ENCODE peak calls at places on chromosomes 16 and 17, in seven cellular contexts. A is fibroblast of lung, X is spleen, J is A673, Q is ascending aorta, D is GM23338, R is cardiac muscle cell. M is an unnamed sample.

GRCh38 chr17:12027658-12028057 is 7.0 kb downstream of the MAP2K4 start:
- DNase-seq in A (no peak), X (no peak), J (no peak), Q (no peak), D (no peak), R (no peak), M (no peak)

GRCh38 chr17:17613708-17614114 is 22.2 kb upstream of the PEMT start:
- DNase-seq in A (peak; percentile 78), X (no peak), J (peak; percentile 82), Q (peak; percentile 71), D (peak; percentile 93), R (peak; percentile 81), M (peak; percentile 68)

GRCh38 chr17:73175962-73176565 is 11.3 kb downstream of the SSTR2 start:
- DNase-seq in A (no peak), X (no peak), J (no peak), Q (no peak), D (no peak), R (no peak), M (no peak)

GRCh38 chr17:15121426-15121825 is 143.7 kb downstream of the PMP22 start:
- DNase-seq in A (peak; percentile 76), X (no peak), J (no peak), Q (no peak), D (no peak), R (no peak), M (no peak)

GRCh38 chr16:57314161-57314785 is 29.8 kb upstream of the PLLP start:
- DNase-seq in A (no peak), X (peak; percentile 18), J (no peak), Q (peak; percentile 55), D (no peak), R (no peak), M (peak; percentile 23)

GRCh38 chr16:46873201-46873600 is 11.0 kb upstream of the GPT2 start:
- DNase-seq in A (no peak), X (no peak), J (no peak), Q (no peak), D (no peak), R (no peak), M (no peak)

GRCh38 chr17:61251939-61252865 is 147.4 kb upstream of the TBX2 start:
- DNase-seq in A (peak; percentile 100), X (peak; percentile 90), J (no peak), Q (peak; percentile 99), D (no peak), R (peak; percentile 100), M (no peak)

GRCh38 chr16:47064775-47065174 is 79.0 kb downstream of the NETO2 start:
- DNase-seq in A (no peak), X (peak; percentile 23), J (no peak), Q (no peak), D (peak; percentile 14), R (no peak), M (no peak)

GRCh38 chr17:80512233-80512632 is 32.4 kb upstream of the RPTOR start:
- DNase-seq in A (no peak), X (no peak), J (no peak), Q (no peak), D (no peak), R (no peak), M (no peak)

GRCh38 chr17:50079334-50080095 is 15.6 kb upstream of the PDK2 start:
- DNase-seq in A (peak; percentile 34), X (peak; percentile 69), J (peak; percentile 61), Q (no peak), D (peak; percentile 85), R (no peak), M (no peak)

GRCh38 chr16:13397126-13397525 is 495.7 kb downstream of the SHISA9 start:
- DNase-seq in A (no peak), X (no peak), J (no peak), Q (no peak), D (peak; percentile 27), R (no peak), M (no peak)

GRCh38 chr16:19710991-19711545 is 7.0 kb downstream of the KNOP1 start:
- DNase-seq in A (no peak), X (peak; percentile 77), J (no peak), Q (no peak), D (no peak), R (no peak), M (no peak)

GRCh38 chr16:65388592-65388991 is 266.7 kb upstream of the CDH11 start:
- DNase-seq in A (peak; percentile 80), X (no peak), J (no peak), Q (no peak), D (no peak), R (peak; percentile 61), M (no peak)

GRCh38 chr17:48153711-48154642 is 46.4 kb downstream of the SNX11 start:
- DNase-seq in A (peak; percentile 71), X (no peak), J (peak; percentile 77), Q (no peak), D (peak; percentile 80), R (peak; percentile 60), M (peak; percentile 35)

GRCh38 chr17:36889955-36890354 is 47.3 kb upstream of the LHX1 start:
- DNase-seq in A (no peak), X (no peak), J (no peak), Q (no peak), D (no peak), R (no peak), M (no peak)

GRCh38 chr16:1129106-1129960 is 23.6 kb upstream of the CACNA1H start:
- DNase-seq in A (no peak), X (no peak), J (no peak), Q (no peak), D (no peak), R (no peak), M (no peak)

GRCh38 chr16:49932943-49933342 is 77.0 kb upstream of the ZNF423 start:
- DNase-seq in A (peak; percentile 23), X (peak; percentile 2), J (no peak), Q (no peak), D (no peak), R (peak; percentile 69), M (no peak)

GRCh38 chr17:82924812-82925211 is 85.0 kb upstream of the ZNF750 start:
- DNase-seq in A (no peak), X (peak; percentile 46), J (no peak), Q (no peak), D (no peak), R (no peak), M (peak; percentile 7)

GRCh38 chr16:7355758-7356157 is 23.1 kb downstream of the RBFOX1 start:
- DNase-seq in A (no peak), X (no peak), J (no peak), Q (no peak), D (no peak), R (no peak), M (no peak)

GRCh38 chr17:7912927-7913524 is 3.1 kb downstream of the RNF227 start:
- DNase-seq in A (peak; percentile 86), X (no peak), J (peak; percentile 75), Q (no peak), D (peak; percentile 84), R (peak; percentile 85), M (peak; percentile 83)

GRCh38 chr16:78743556-78743955 is 644.1 kb downstream of the WWOX start:
- DNase-seq in A (no peak), X (no peak), J (no peak), Q (no peak), D (no peak), R (no peak), M (no peak)

GRCh38 chr17:45197108-45197507 is 24.6 kb upstream of the FMNL1 start:
- DNase-seq in A (no peak), X (no peak), J (no peak), Q (no peak), D (no peak), R (no peak), M (no peak)

GRCh38 chr16:86508947-86509758 is 1.2 kb upstream of the FOXF1 start:
- DNase-seq in A (peak; percentile 90), X (no peak), J (peak; percentile 36), Q (no peak), D (peak; percentile 63), R (peak; percentile 77), M (peak; percentile 4)

GRCh38 chr16:73298562-73298961 is 250.6 kb upstream of the ZFHX3 start:
- DNase-seq in A (peak; percentile 21), X (no peak), J (no peak), Q (no peak), D (peak; percentile 80), R (peak; percentile 52), M (no peak)

DNA sequence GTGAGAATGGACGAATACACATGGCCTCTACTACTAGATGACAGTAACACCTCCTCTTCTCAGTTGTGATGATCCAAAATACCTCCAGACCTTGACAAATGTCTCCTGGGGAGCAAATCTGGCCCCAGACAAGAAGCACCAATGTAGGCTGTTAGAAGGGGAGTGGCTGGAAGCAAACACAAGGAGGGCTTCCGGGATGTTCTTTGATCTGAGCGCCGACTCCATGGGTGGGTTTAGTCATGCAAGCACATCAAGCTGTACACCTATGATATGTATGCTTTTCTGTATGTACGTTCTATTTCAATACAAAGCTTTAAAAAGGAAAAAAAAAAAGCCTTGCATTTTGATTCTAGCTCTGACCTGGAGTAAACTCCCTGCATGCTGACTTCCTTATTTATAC is 61.4 kb downstream of the ARHGAP17 start:
- DNase-seq in A (no peak), X (no peak), J (no peak), Q (no peak), D (no peak), R (no peak), M (no peak)
- H3K36me3 ChIP-seq in A (peaks cover 23% of the 10 kb centered on the region), X (peaks cover 100% of the 10 kb centered on the region), J (peaks cover 84% of the 10 kb centered on the region), Q (peaks cover 97% of the 10 kb centered on the region), D (peaks cover 15% of the 10 kb centered on the region), R (peaks cover 56% of the 10 kb centered on the region), M (peaks cover 18% of the 10 kb centered on the region)

DNA sequence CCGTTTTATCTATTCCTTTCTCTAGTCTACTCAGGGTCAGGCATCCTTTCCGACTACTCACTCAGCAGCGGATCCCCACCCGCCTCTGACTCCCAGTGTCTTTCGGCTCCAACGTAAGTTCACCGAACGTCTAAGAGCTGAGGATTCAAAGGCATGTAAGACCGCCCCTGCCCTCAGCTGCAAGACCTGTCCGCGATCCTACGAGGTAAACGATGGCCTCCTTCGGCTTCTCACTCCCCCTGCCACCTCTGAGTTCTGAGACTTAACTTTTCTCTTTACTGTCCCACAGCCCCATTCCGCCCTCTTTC is 337 bp downstream of the SUPT4H1 start:
- DNase-seq in A (no peak), X (no peak), J (no peak), Q (no peak), D (peak; percentile 28), R (no peak), M (no peak)
- H3K36me3 ChIP-seq in A (peaks cover 14% of the 10 kb centered on the region), X (peaks cover 45% of the 10 kb centered on the region), J (peaks cover 29% of the 10 kb centered on the region), Q (peaks cover 40% of the 10 kb centered on the region), D (peaks cover 20% of the 10 kb centered on the region), R (peaks cover 36% of the 10 kb centered on the region), M (peaks cover 19% of the 10 kb centered on the region)

GRCh38 chr16:16133943-16134604 is 89.2 kb downstream of the ABCC6 start:
- DNase-seq in A (no peak), X (no peak), J (no peak), Q (no peak), D (no peak), R (peak; percentile 31), M (no peak)
- H3K36me3 ChIP-seq in A (peaks cover 40% of the 10 kb centered on the region), X (peaks cover 100% of the 10 kb centered on the region), J (peaks cover 9% of the 10 kb centered on the region), Q (peaks cover 90% of the 10 kb centered on the region), D (peaks cover 40% of the 10 kb centered on the region), R (peaks cover 14% of the 10 kb centered on the region), M (peaks cover 37% of the 10 kb centered on the region)

DNA sequence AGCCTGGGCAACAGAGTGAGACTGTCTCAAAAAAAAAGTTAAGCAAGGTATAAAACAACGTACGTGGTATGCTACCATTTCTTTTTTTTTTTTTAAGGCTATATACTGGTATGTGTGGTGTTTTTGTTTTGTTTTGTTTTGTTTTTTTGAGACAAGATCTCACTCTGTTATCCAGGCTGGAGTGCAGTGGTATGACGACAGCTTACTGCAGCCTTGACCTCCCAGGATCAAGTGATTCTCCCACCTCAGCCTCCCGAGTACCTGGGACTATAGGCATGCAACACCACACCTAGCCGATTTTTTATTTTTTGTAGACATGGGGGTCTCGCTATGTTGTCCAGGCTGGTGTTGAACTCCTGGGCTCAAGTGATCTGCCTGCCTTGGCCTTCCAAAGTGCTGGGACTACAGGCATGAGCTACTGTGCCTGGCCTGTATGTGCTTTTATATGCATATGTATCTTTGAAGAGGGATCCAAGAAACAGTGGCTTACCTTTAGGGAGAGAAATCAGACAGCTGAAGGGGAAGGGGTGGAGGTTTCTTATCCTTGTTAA is 6.5 kb downstream of the CENPV start:
- DNase-seq in A (no peak), X (no peak), J (no peak), Q (no peak), D (no peak), R (no peak), M (no peak)
- H3K36me3 ChIP-seq in A (peaks cover 5% of the 10 kb centered on the region), X (peaks cover 44% of the 10 kb centered on the region), J (peaks cover 43% of the 10 kb centered on the region), Q (peaks cover 34% of the 10 kb centered on the region), D (peaks cover 40% of the 10 kb centered on the region), R (peaks cover 25% of the 10 kb centered on the region), M (no peaks in the 10 kb centered on the region)